ENCODE peak calls at places on chromosomes 4 and X, in five cellular contexts. E is H7, M is NCI-H1092 treated with DMSO at 0.1 percent for 48 hours, Q is endothelial cell, T is fibroblast of mammary gland. I is an unnamed sample.

GRCh38 chrX:109347618-109348017 is 134.3 kb downstream of the GUCY2F start:
- DNase-seq in T (peak), Q (no peak), M (no peak), E (no peak), I (peak)

GRCh38 chrX:115344885-115345653 is 55.6 kb downstream of the LUZP4 start:
- DNase-seq in Q (peak), M (peak), E (peak), T (peak), I (peak)

GRCh38 chr4:104989363-104989762 is 157.3 kb upstream of the TET2 start:
- DNase-seq in T (peak), E (no peak), M (peak), Q (no peak), I (peak)

GRCh38 chrX:15146515-15146914 is 123.4 kb downstream of the ASB9 start:
- DNase-seq in M (no peak), E (peak), T (peak), Q (peak), I (no peak)

GRCh38 chr4:40547446-40548132 is 82.1 kb downstream of the RBM47 start:
- DNase-seq in T (peak), E (no peak), M (no peak), Q (no peak), I (no peak)

GRCh38 chrX:135411893-135412292 is 9.9 kb upstream of the SMIM10L2A start:
- DNase-seq in T (peak), M (no peak), Q (no peak), E (no peak), I (no peak)

GRCh38 chr4:20248155-20248558 is 3.5 kb upstream of the SLIT2 start:
- DNase-seq in T (peak), E (peak), M (peak), Q (peak), I (no peak)

GRCh38 chr4:39320381-39321115 is 45.6 kb downstream of the RFC1 start:
- DNase-seq in E (no peak), Q (no peak), T (peak), M (no peak), I (no peak)

GRCh38 chr4:139873111-139873866 is 207.7 kb downstream of the MGST2 start:
- DNase-seq in T (no peak), E (no peak), M (no peak), Q (no peak), I (no peak)

GRCh38 chr4:21304061-21304541 is 603.8 kb downstream of the PACRGL start:
- DNase-seq in T (no peak), E (peak), M (peak), Q (peak), I (no peak)

GRCh38 chr4:25128671-25129070 is 31.6 kb downstream of the SEPSECS start:
- DNase-seq in Q (no peak), T (peak), E (no peak), M (no peak), I (no peak)

GRCh38 chrX:135340827-135341226 is 31.5 kb downstream of the ETDC start:
- DNase-seq in Q (no peak), M (no peak), T (peak), E (no peak), I (no peak)

GRCh38 chr4:62196338-62196737 is 996.2 kb downstream of the ADGRL3 start:
- DNase-seq in T (no peak), Q (no peak), M (no peak), E (no peak), I (no peak)

GRCh38 chrX:45774961-45775360 is 574.3 kb upstream of the DIPK2B start:
- DNase-seq in Q (no peak), T (peak), E (no peak), M (no peak), I (no peak)

GRCh38 chr4:67885727-67886126 is 1.9 kb upstream of the TMPRSS11D start:
- DNase-seq in E (no peak), M (no peak), Q (no peak), T (peak), I (peak)

GRCh38 chr4:125060376-125060775 is 254.4 kb upstream of the FAT4 start:
- DNase-seq in E (no peak), T (no peak), M (no peak), Q (no peak), I (no peak)

GRCh38 chr4:148287111-148287510 is 155.1 kb downstream of the NR3C2 start:
- DNase-seq in E (no peak), Q (no peak), M (no peak), T (no peak), I (no peak)

GRCh38 chr4:128787509-128788311 is 21.8 kb upstream of the JADE1 start:
- DNase-seq in E (no peak), T (peak), Q (no peak), M (no peak), I (no peak)

GRCh38 chr4:74451214-74451661 is 6.3 kb downstream of the AREG start:
- DNase-seq in M (no peak), T (peak), E (no peak), Q (no peak), I (no peak)

GRCh38 chrX:103367502-103367901 is 8.8 kb upstream of the BEX3 start:
- DNase-seq in Q (no peak), T (no peak), M (no peak), E (no peak), I (no peak)

GRCh38 chr4:82643994-82644730 is 82.4 kb upstream of the TMEM150C start:
- DNase-seq in M (no peak), E (no peak), Q (no peak), T (peak), I (no peak)

GRCh38 chrX:106874075-106874474 is 29.1 kb downstream of the RIPPLY1 start:
- DNase-seq in Q (no peak), M (peak), T (peak), E (no peak), I (no peak)

GRCh38 chrX:134782796-134783195 is 124.5 kb upstream of the PLAC1 start:
- DNase-seq in T (peak), Q (peak), E (no peak), M (no peak), I (no peak)

GRCh38 chrX:255923-256331 is 25.3 kb upstream of the PLCXD1 start:
- DNase-seq in Q (no peak), T (no peak), E (peak), M (no peak), I (no peak)

GRCh38 chr4:125693233-125693632 is 378.5 kb downstream of the FAT4 start:
- DNase-seq in T (no peak), Q (no peak), E (no peak), M (peak), I (no peak)

GRCh38 chrX:56745019-56745418 is 16.0 kb downstream of the NBDY start:
- DNase-seq in E (no peak), M (no peak), T (peak), Q (no peak), I (no peak)

GRCh38 chr4:141389649-141390048 is 169.0 kb downstream of the ZNF330 start:
- DNase-seq in E (peak), Q (no peak), M (no peak), T (no peak), I (peak)

I was measured in retinal pigment epithelial cell.